ENCODE peak calls at places on chromosomes 7 and 10, in eight cellular contexts. E is lower lobe of right lung; U is tibial artery; S is PC-9; Y is neural progenitor cell; A is CD4-positive, alpha-beta T cell; N is cardiac muscle cell; P is spleen. K is an unnamed sample.

GRCh38 chr7:71308105-71308504 is 176.2 kb downstream of the GALNT17 start:
- DNase-seq in E (no peak), U (peak; percentile 89), S (no peak), Y (peak; percentile 39), A (no peak), N (no peak), P (no peak), K (no peak)

GRCh38 chr10:63236113-63236935 is 103.2 kb downstream of the NRBF2 start:
- DNase-seq in E (no peak), U (no peak), S (peak; percentile 91), Y (no peak), A (no peak), N (peak; percentile 80), P (no peak), K (peak; percentile 68)

GRCh38 chr7:130941322-130942210 is 207.6 kb upstream of the KLF14 start:
- DNase-seq in E (peak; percentile 69), U (no peak), S (no peak), Y (no peak), A (peak; percentile 47), N (peak; percentile 61), P (peak; percentile 83), K (no peak)

GRCh38 chr7:138126928-138127327 is 50.7 kb downstream of the AKR1D1 start:
- DNase-seq in E (no peak), U (no peak), S (no peak), Y (no peak), A (no peak), N (no peak), P (no peak), K (no peak)

GRCh38 chr7:149414745-149415390 is 46.0 kb downstream of the ZNF777 start:
- DNase-seq in E (no peak), U (peak; percentile 76), S (no peak), Y (peak; percentile 88), A (peak; percentile 40), N (peak; percentile 84), P (peak; percentile 93), K (peak; percentile 98)

GRCh38 chr7:77454802-77455201 is 38.7 kb upstream of the GSAP start:
- DNase-seq in E (no peak), U (no peak), S (peak; percentile 72), Y (no peak), A (no peak), N (no peak), P (no peak), K (no peak)

GRCh38 chr10:104811166-104811565 is 170.1 kb downstream of the SORCS3 start:
- DNase-seq in E (no peak), U (no peak), S (no peak), Y (no peak), A (no peak), N (no peak), P (no peak), K (no peak)

GRCh38 chr10:98555011-98555619 is 108.4 kb upstream of the HPS1 start:
- DNase-seq in E (no peak), U (no peak), S (no peak), Y (peak; percentile 31), A (no peak), N (no peak), P (no peak), K (peak; percentile 37)

GRCh38 chr10:70601775-70602174 is 766 bp downstream of the PRF1 start:
- DNase-seq in E (no peak), U (no peak), S (no peak), Y (no peak), A (no peak), N (no peak), P (no peak), K (no peak)

GRCh38 chr10:131065673-131066331 is 245.7 kb downstream of the TCERG1L start:
- DNase-seq in E (no peak), U (no peak), S (no peak), Y (peak; percentile 72), A (no peak), N (no peak), P (peak; percentile 18), K (no peak)

GRCh38 chr7:22404421-22405023 is 47.6 kb upstream of the RAPGEF5 start:
- DNase-seq in E (no peak), U (no peak), S (peak; percentile 46), Y (no peak), A (no peak), N (no peak), P (no peak), K (no peak)

GRCh38 chr7:92645531-92646061 is 55.4 kb upstream of the FAM133B start:
- DNase-seq in E (no peak), U (no peak), S (peak; percentile 79), Y (peak; percentile 25), A (no peak), N (peak; percentile 52), P (no peak), K (peak; percentile 74)

GRCh38 chr7:87038993-87039716 is 20.3 kb downstream of the ELAPOR2 start:
- DNase-seq in E (no peak), U (no peak), S (no peak), Y (no peak), A (no peak), N (no peak), P (no peak), K (no peak)

GRCh38 chr10:127275793-127276415 is 79.5 kb upstream of the INSYN2A start:
- DNase-seq in E (no peak), U (no peak), S (no peak), Y (no peak), A (no peak), N (no peak), P (no peak), K (no peak)

GRCh38 chr10:3469639-3470020 is 297.0 kb upstream of the PITRM1 start:
- DNase-seq in E (no peak), U (no peak), S (no peak), Y (no peak), A (no peak), N (peak; percentile 53), P (no peak), K (no peak)

GRCh38 chr10:97426776-97427570 is 982 bp downstream of the PGAM1 start:
- DNase-seq in E (no peak), U (no peak), S (no peak), Y (peak; percentile 45), A (no peak), N (no peak), P (no peak), K (no peak)

GRCh38 chr10:120508966-120509365 is 51.9 kb downstream of the PLPP4 start:
- DNase-seq in E (no peak), U (no peak), S (no peak), Y (no peak), A (no peak), N (no peak), P (no peak), K (peak; percentile 67)

GRCh38 chr10:75432763-75433162 is 1.3 kb downstream of the LRMDA start:
- DNase-seq in E (no peak), U (no peak), S (no peak), Y (peak; percentile 41), A (no peak), N (no peak), P (no peak), K (no peak)
- H3K27me3 ChIP-seq in E (no peaks in the 10 kb centered on the region), U (no peaks in the 10 kb centered on the region), S (no peaks in the 10 kb centered on the region), Y (peaks cover 95% of the 10 kb centered on the region), A (peaks cover 50% of the 10 kb centered on the region), N (peaks cover 26% of the 10 kb centered on the region), P (no peaks in the 10 kb centered on the region), K (no peaks in the 10 kb centered on the region)

DNA sequence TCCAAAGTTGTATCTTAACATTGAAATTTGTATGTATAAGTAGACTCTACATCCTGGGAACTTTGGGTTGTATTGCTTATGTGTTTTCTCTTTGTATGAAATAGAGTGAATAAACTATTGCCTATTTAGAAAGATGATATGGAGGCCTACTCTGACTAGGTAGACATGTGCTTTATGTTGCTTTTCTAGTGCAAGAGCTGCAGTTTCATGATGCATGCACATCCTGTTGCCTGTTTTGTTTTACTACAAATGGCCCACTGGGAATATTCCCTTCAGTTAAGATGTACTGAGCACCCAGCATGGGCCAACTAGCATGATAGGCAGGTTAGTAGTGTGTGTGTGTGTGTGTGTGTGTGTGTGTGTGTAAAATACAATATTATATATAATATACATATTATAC is 282.1 kb upstream of the LRGUK start:
- DNase-seq in E (no peak), U (no peak), S (no peak), Y (no peak), A (no peak), N (no peak), P (no peak), K (no peak)
- H3K27me3 ChIP-seq in E (no peaks in the 10 kb centered on the region), U (no peaks in the 10 kb centered on the region), S (no peaks in the 10 kb centered on the region), Y (no peaks in the 10 kb centered on the region), A (no peaks in the 10 kb centered on the region), N (no peaks in the 10 kb centered on the region), P (no peaks in the 10 kb centered on the region), K (no peaks in the 10 kb centered on the region)

GRCh38 chr7:151188252-151188542 is 1.1 kb upstream of the ASB10 start:
- DNase-seq in E (no peak), U (no peak), S (no peak), Y (no peak), A (no peak), N (no peak), P (no peak), K (no peak)

GRCh38 chr7:151187409-151188251 is 580 bp upstream of the ASB10 start:
- DNase-seq in E (no peak), U (no peak), S (no peak), Y (no peak), A (no peak), N (no peak), P (peak; percentile 62), K (no peak)

GRCh38 chr7:151186640-151187408 is at the start of gene ASB10:
- DNase-seq in E (no peak), U (no peak), S (no peak), Y (no peak), A (no peak), N (no peak), P (peak; percentile 68), K (no peak)

GRCh38 chr7:151191544-151191943 is 4.5 kb upstream of the ASB10 start:
- DNase-seq in E (no peak), U (no peak), S (no peak), Y (no peak), A (no peak), N (no peak), P (no peak), K (no peak)

DNA sequence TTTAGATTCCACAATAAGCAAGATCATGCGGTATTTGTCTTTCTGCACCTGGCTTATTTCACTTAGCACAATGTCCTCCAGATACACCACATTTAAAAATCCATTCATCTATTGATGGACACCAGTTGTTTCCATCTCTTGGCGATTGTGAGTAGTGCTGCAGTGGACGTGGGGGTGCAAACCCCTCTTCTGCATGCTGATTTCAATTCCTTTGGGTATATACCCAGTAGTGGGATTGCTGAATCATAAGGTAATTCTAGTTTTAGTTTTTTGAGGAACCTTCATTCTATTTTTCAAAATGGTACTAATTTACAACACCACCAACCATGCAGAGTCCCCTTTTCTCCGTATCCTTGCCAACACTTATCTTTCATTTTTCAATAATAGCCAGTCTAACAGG is 2.0 kb upstream of the ASB10 start:
- DNase-seq in E (no peak), U (no peak), S (no peak), Y (no peak), A (no peak), N (no peak), P (no peak), K (no peak)
- H3K27me3 ChIP-seq in E (peaks cover 5% of the 10 kb centered on the region), U (no peaks in the 10 kb centered on the region), S (peaks cover 97% of the 10 kb centered on the region), Y (peaks cover 10% of the 10 kb centered on the region), A (no peaks in the 10 kb centered on the region), N (peaks cover 8% of the 10 kb centered on the region), P (peaks cover 5% of the 10 kb centered on the region), K (peaks cover 44% of the 10 kb centered on the region)

DNA sequence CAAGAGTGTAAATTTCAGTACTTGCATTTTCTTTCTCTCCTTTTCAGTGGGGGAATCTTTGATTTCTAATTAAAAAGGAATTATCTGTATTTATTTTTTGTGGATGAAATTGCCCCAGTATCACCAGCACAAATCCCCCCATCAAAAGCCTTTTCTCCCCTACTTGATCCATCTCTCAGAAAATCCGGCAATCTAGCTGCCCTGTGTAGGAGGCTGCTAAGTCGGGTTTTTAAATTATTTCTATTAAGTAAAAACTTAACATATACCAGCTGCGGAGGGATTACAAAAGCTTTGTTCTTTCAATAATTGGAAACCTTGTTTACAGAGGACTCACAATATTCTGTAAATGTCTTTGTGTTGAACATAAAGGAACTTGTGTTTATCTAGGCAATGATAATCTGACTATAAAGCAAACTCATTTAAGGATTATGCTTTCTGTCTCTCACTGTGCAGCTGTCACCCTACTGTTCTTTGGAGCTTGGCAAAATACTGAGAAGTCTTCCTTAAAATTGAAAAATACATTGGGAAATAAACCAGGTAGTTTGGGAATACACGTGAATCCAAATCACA is 177.4 kb upstream of the PRR15 start:
- DNase-seq in E (no peak), U (no peak), S (no peak), Y (no peak), A (no peak), N (no peak), P (no peak), K (no peak)
- H3K27me3 ChIP-seq in E (no peaks in the 10 kb centered on the region), U (no peaks in the 10 kb centered on the region), S (no peaks in the 10 kb centered on the region), Y (no peaks in the 10 kb centered on the region), A (no peaks in the 10 kb centered on the region), N (no peaks in the 10 kb centered on the region), P (no peaks in the 10 kb centered on the region), K (peaks cover 9% of the 10 kb centered on the region)

K was measured in foreskin keratinocyte.